ENCODE peak calls at places on chromosomes 7 and 10, in four cellular contexts. Y, M, A and I are unnamed samples.

GRCh38 chr10:93854985-93855384 is 38.8 kb upstream of the SLC35G1 start:
- DNase-seq in Y (no peak), M (no peak), A (no peak), I (peak; percentile 44)

GRCh38 chr10:48770558-48771089 is 86.0 kb downstream of the WDFY4 start:
- DNase-seq in Y (no peak), M (no peak), A (no peak), I (no peak)

GRCh38 chr7:105438254-105438653 is 49.5 kb upstream of the SRPK2 start:
- DNase-seq in Y (no peak), M (no peak), A (no peak), I (no peak)

GRCh38 chr10:102608487-102608886 is 35.8 kb upstream of the TRIM8 start:
- DNase-seq in Y (no peak), M (no peak), A (no peak), I (no peak)

GRCh38 chr10:99431190-99431549 is 746 bp upstream of the GOT1 start:
- DNase-seq in Y (no peak), M (peak; percentile 54), A (peak; percentile 32), I (peak; percentile 61)

GRCh38 chr10:110600487-110601101 is 33.1 kb downstream of the SMC3 start:
- DNase-seq in Y (peak; percentile 79), M (peak; percentile 65), A (peak; percentile 70), I (peak; percentile 69)

GRCh38 chr10:132532784-132533560 is 4.6 kb upstream of the INPP5A start:
- DNase-seq in Y (no peak), M (no peak), A (peak; percentile 96), I (no peak)

GRCh38 chr7:124908258-124908657 is 21.4 kb downstream of the POT1 start:
- DNase-seq in Y (no peak), M (no peak), A (no peak), I (no peak)

GRCh38 chr7:8115547-8116402 is 146.2 kb downstream of the ICA1 start:
- DNase-seq in Y (peak; percentile 82), M (no peak), A (no peak), I (no peak)

GRCh38 chr7:130641040-130641439 is 27.5 kb downstream of the COPG2 start:
- DNase-seq in Y (no peak), M (no peak), A (no peak), I (no peak)

GRCh38 chr7:22932896-22933295 is 81.0 kb downstream of the HYCC1 start:
- DNase-seq in Y (no peak), M (no peak), A (no peak), I (no peak)

GRCh38 chr7:120344276-120344675 is 71.3 kb downstream of the KCND2 start:
- DNase-seq in Y (no peak), M (no peak), A (no peak), I (no peak)

GRCh38 chr10:99779335-99779734 is 3.1 kb upstream of the ABCC2 start:
- DNase-seq in Y (no peak), M (no peak), A (peak; percentile 59), I (peak; percentile 69)

GRCh38 chr10:54026340-54026739 is 774.7 kb downstream of the PCDH15 start:
- DNase-seq in Y (no peak), M (no peak), A (no peak), I (no peak)

GRCh38 chr10:54914049-54914448 is 113.0 kb upstream of the PCDH15 start:
- DNase-seq in Y (no peak), M (no peak), A (no peak), I (no peak)

GRCh38 chr10:132158810-132159209 is 27.9 kb upstream of the DPYSL4 start:
- DNase-seq in Y (no peak), M (no peak), A (no peak), I (no peak)

GRCh38 chr10:77666821-77667220 is 29.2 kb upstream of the KCNMA1 start:
- DNase-seq in Y (no peak), M (no peak), A (peak; percentile 60), I (no peak)

GRCh38 chr7:20290505-20291111 is 40.1 kb upstream of the ITGB8 start:
- DNase-seq in Y (no peak), M (no peak), A (no peak), I (no peak)

GRCh38 chr7:1662767-1663166 is 7.3 kb upstream of the ELFN1 start:
- DNase-seq in Y (no peak), M (no peak), A (no peak), I (no peak)

GRCh38 chr10:80924063-80924952 is 386.6 kb downstream of the SH2D4B start:
- DNase-seq in Y (peak; percentile 36), M (peak; percentile 78), A (peak; percentile 43), I (peak; percentile 63)

GRCh38 chr10:118990326-118990725 is 39.2 kb upstream of the NANOS1 start:
- DNase-seq in Y (no peak), M (no peak), A (no peak), I (no peak)
- TF ChIP-seq CTCF in Y (no peak), M (no peak), A (no peak), I (no peak)

GRCh38 chr10:22252801-22253577 is 35.2 kb upstream of the EBLN1 start:
- DNase-seq in Y (peak; percentile 53), M (peak; percentile 58), A (no peak), I (peak; percentile 15)
- TF ChIP-seq EZH2 in Y (no peak), M (peak; percentile 99), A (no peak), I (peak; percentile 64)

DNA sequence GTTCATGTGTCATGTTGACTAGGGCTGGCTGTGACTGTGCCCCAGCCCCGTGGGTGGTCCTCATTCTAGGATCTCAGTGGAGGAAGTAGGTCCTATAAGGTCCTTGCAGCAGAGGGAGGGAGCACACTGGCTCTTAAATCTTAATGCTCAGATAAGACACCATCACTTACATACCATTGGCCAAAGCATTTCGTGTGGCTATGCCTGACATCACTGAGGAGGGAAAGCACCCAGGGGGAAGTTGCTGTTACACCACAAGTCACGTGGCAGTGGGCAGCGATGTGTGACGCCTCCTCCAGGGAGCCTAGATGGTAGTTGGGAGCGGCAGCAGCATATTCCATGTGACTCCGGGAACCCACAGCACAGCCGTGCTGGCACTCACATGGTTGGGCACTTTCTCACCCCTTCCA is 224.7 kb upstream of the SH2B2 start:
- DNase-seq in Y (no peak), M (no peak), A (no peak), I (peak; percentile 25)
- H3K4me2 ChIP-seq in Y (no peak overlapping the region), M (no peak overlapping the region), A (no peak overlapping the region), I (no peak overlapping the region)

DNA sequence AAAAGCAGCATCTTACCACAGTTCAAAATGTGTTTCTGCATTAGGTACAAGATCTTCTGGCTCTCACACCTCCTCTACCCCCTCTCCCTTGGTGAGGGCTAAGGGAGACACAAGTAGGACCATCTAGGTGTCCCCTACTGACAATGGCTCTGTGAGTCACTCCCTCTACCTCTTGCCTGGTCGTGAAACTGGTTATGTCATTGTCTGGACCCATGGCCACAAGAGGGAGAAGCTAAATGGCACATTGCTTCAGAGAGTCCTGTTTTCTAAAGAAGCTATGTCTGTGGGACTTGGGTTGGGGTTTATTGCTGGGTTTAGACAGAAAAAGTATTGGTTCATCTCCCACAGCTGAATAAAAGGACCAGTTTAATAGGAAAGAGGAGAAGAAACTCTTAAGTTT is 4.0 kb upstream of the PLXNA4 start:
- DNase-seq in Y (no peak), M (no peak), A (peak; percentile 54), I (peak; percentile 22)
- TF ChIP-seq CTCF in Y (no peak), M (no peak), A (no peak), I (no peak)

GRCh38 chr10:101134299-101135127 is 3.4 kb downstream of the TLX1 start:
- DNase-seq in Y (no peak), M (no peak), A (no peak), I (no peak)
- TF ChIP-seq EZH2 in Y (peak; percentile 68), M (peak; percentile 97), A (no peak), I (peak; percentile 98)

GRCh38 chr7:136254148-136254547 is 277.0 kb upstream of the MTPN start:
- DNase-seq in Y (no peak), M (no peak), A (no peak), I (no peak)

GRCh38 chr7:136256491-136256890 is 279.3 kb upstream of the MTPN start:
- DNase-seq in Y (no peak), M (no peak), A (no peak), I (no peak)

GRCh38 chr7:136259074-136259473 is 281.9 kb upstream of the MTPN start:
- DNase-seq in Y (peak; percentile 61), M (no peak), A (no peak), I (no peak)
- H3K4me2 ChIP-seq in Y (peak overlapping the region; percentile 33), M (no peak overlapping the region), A (no peak overlapping the region), I (no peak overlapping the region)

GRCh38 chr7:63093481-63093880 is 905.2 kb upstream of the ZNF722 start:
- DNase-seq in Y (no peak), M (no peak), A (peak; percentile 3), I (no peak)

GRCh38 chr7:63092951-63093350 is 905.7 kb upstream of the ZNF722 start:
- DNase-seq in Y (no peak), M (no peak), A (no peak), I (no peak)

GRCh38 chr7:63096141-63096540 is 902.5 kb upstream of the ZNF722 start:
- DNase-seq in Y (no peak), M (no peak), A (no peak), I (no peak)
- TF ChIP-seq CTCF in Y (no peak), M (no peak), A (no peak), I (no peak)

DNA sequence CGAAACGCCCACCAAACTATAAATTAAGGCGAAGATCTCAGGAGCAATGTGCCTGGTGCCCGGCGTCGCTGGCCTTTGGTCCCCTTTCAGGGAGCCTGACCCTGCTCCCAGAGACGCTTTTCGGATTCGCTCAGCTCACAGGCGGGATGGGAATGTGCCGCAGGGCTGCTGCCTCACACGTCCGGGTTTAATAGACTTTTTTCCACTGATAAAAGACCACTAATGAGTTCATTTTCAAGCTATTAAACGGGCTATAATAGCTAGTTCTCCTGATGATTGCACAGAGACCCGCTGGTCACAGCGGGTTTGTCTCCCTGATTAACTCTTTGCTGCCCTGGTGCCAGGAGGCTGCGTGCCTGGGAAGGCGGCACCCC is 128.3 kb downstream of the ADARB2 start:
- DNase-seq in Y (no peak), M (no peak), A (no peak), I (no peak)
- TF ChIP-seq EZH2 in Y (no peak), M (no peak), A (no peak), I (no peak)

GRCh38 chr10:124378817-124379510 is 39.8 kb downstream of the OAT start:
- DNase-seq in Y (no peak), M (no peak), A (peak; percentile 81), I (no peak)
- H3K4me2 ChIP-seq in Y (no peak overlapping the region), M (no peak overlapping the region), A (peak overlapping the region; percentile 56), I (no peak overlapping the region)

GRCh38 chr7:27605689-27606269 is 56.9 kb downstream of the HIBADH start:
- DNase-seq in Y (peak; percentile 19), M (peak; percentile 18), A (peak; percentile 75), I (peak; percentile 49)
- TF ChIP-seq CTCF in Y (peak; percentile 17), M (peak; percentile 55), A (peak; percentile 62), I (peak; percentile 71)